ENCODE peak calls at places on chromosomes 16 and 17, in seven cellular contexts. W is heart left ventricle, M is sigmoid colon, A is GM12891, Z is endothelial cell of umbilical vein, F is IMR-90, Y is transverse colon. G is an unnamed sample.
A peak's percentile ranks its signal among the peaks of the same experiment; 100 is the strongest.

GRCh38 chr16:86921289-86921688 is 342.9 kb downstream of the FOXL1 start:
- DNase-seq in F (no peak), Z (no peak), M (peak; percentile 24), W (no peak), A (no peak), Y (no peak), G (no peak)

GRCh38 chr17:22090263-22090935 is 398.1 kb downstream of the KCNJ18 start:
- DNase-seq in Z (no peak), F (no peak), Y (no peak), W (no peak), M (no peak), A (no peak), G (no peak)

GRCh38 chr17:45430738-45431530 is 1.7 kb downstream of the ARHGAP27 start:
- DNase-seq in Z (no peak), Y (peak; percentile 88), A (peak; percentile 82), W (no peak), F (no peak), M (no peak), G (peak; percentile 84)

GRCh38 chr16:79194291-79194690 is 406.2 kb downstream of the MAF start:
- DNase-seq in A (no peak), W (no peak), Z (no peak), F (no peak), M (no peak), Y (no peak), G (no peak)

GRCh38 chr16:51449441-51449840 is 298.4 kb upstream of the SALL1 start:
- DNase-seq in A (no peak), W (no peak), Z (no peak), F (no peak), M (no peak), Y (no peak), G (no peak)

GRCh38 chr17:5837055-5837491 is 233.1 kb upstream of the WSCD1 start:
- DNase-seq in Y (no peak), W (no peak), Z (peak; percentile 69), M (no peak), F (peak; percentile 78), A (no peak), G (no peak)

GRCh38 chr16:88103011-88103410 is 151.8 kb downstream of the BANP start:
- DNase-seq in Z (no peak), A (no peak), Y (no peak), W (no peak), M (no peak), F (no peak), G (no peak)

GRCh38 chr17:69723741-69724140 is 309.2 kb downstream of the MAP2K6 start:
- DNase-seq in A (no peak), Y (no peak), Z (peak; percentile 25), W (no peak), M (no peak), F (no peak), G (no peak)

GRCh38 chr16:3479654-3480216 is 15.6 kb downstream of the C16orf90 start:
- DNase-seq in F (no peak), Z (no peak), A (no peak), W (no peak), M (no peak), Y (no peak), G (no peak)

GRCh38 chr16:70476272-70477020 is 22.1 kb downstream of the FCSK start:
- DNase-seq in F (peak; percentile 83), W (no peak), A (peak; percentile 95), Y (no peak), Z (peak; percentile 67), M (no peak), G (peak; percentile 31)

GRCh38 chr17:57542518-57542917 is 202.6 kb downstream of the CCDC182 start:
- DNase-seq in Y (no peak), M (no peak), F (no peak), W (no peak), A (no peak), Z (no peak), G (no peak)

GRCh38 chr16:78443780-78444422 is 344.4 kb downstream of the WWOX start:
- DNase-seq in A (no peak), Y (no peak), M (no peak), W (no peak), F (no peak), Z (no peak), G (no peak)

GRCh38 chr16:87570564-87570937 is 31.8 kb upstream of the JPH3 start:
- DNase-seq in Z (no peak), Y (no peak), F (no peak), W (no peak), A (no peak), M (no peak), G (no peak)

GRCh38 chr17:37177234-37177633 is 198.6 kb upstream of the C17orf78 start:
- DNase-seq in M (no peak), F (no peak), A (no peak), W (no peak), Y (no peak), Z (no peak), G (no peak)

GRCh38 chr16:72787519-72788268 is 260.2 kb downstream of the ZFHX3 start:
- DNase-seq in F (peak; percentile 94), W (no peak), Z (peak; percentile 86), A (peak; percentile 79), Y (peak; percentile 73), M (peak; percentile 90), G (peak; percentile 77)
- TF ChIP-seq POLR2A in F (no peak), W (no peak), Z (no peak), A (no peak), Y (no peak), M (no peak), G (no peak)

DNA sequence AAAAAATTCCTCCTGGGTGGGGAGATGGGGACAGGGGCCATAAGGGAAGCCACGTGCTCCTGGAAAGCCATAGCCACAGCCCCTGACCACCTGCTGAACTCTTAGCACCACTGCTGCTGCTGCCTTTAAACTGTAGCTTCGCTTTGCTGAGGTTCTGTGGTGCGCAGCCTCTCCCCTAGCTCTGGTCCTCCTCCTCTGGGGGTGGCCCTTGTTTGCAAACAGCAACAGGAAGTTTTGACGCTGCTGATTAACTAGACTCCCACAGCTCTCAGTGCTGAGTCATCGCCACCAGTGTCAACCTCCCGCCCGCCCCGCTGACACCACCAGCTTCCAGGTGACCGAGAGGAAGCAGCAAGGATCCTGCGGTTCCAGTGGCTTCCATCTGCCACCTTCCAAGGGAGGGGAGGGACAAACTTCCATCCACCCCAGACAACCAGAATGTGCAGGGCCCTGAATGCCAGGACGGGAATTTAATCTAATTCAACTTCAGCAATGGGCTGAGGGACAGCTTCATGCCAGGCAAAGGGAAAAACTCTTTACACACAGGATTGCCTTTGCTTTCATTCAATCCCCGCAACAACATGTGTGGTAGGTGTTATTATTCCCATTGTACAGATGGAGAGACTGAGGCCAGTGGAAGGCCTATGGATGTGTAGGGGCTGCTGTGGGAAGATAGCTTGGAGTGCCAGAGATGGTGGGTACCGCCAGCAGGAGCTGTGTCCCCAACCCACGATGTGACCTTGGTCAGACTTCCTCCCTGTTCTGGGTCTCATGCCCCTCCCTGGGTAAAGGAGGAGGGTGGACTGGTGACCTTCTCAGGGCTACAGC is 8.1 kb upstream of the KIFC3 start:
- DNase-seq in F (peak; percentile 68), Y (peak; percentile 92), A (peak; percentile 80), Z (peak; percentile 89), W (peak; percentile 82), M (peak; percentile 88), G (peak; percentile 90)
- TF ChIP-seq POLR2A in F (no peak), Y (no peak), A (no peak), Z (no peak), W (no peak), M (no peak), G (no peak)

GRCh38 chr16:53132406-53132805 is 77.6 kb downstream of the CHD9 start:
- DNase-seq in F (no peak), M (no peak), A (no peak), Z (no peak), W (no peak), Y (no peak), G (no peak)

GRCh38 chr16:53131363-53132071 is 76.7 kb downstream of the CHD9 start:
- DNase-seq in W (peak; percentile 56), Z (peak; percentile 56), Y (peak; percentile 71), A (peak; percentile 60), M (peak; percentile 88), F (peak; percentile 31), G (peak; percentile 72)

GRCh38 chr16:53131050-53131362 is 76.2 kb downstream of the CHD9 start:
- DNase-seq in Z (no peak), W (no peak), A (no peak), F (no peak), M (no peak), Y (no peak), G (peak; percentile 31)

GRCh38 chr16:53130193-53131049 is 75.6 kb downstream of the CHD9 start:
- DNase-seq in W (peak; percentile 98), F (peak; percentile 92), A (peak; percentile 96), Z (peak; percentile 96), M (peak; percentile 99), Y (peak; percentile 97), G (peak; percentile 97)

GRCh38 chr16:53129281-53130192 is 74.7 kb downstream of the CHD9 start:
- DNase-seq in W (no peak), F (peak; percentile 81), Y (no peak), Z (no peak), M (no peak), A (no peak), G (no peak)
- TF ChIP-seq POLR2A in W (no peak), F (peak; percentile 27), Y (no peak), Z (no peak), M (no peak), A (no peak), G (no peak)

DNA sequence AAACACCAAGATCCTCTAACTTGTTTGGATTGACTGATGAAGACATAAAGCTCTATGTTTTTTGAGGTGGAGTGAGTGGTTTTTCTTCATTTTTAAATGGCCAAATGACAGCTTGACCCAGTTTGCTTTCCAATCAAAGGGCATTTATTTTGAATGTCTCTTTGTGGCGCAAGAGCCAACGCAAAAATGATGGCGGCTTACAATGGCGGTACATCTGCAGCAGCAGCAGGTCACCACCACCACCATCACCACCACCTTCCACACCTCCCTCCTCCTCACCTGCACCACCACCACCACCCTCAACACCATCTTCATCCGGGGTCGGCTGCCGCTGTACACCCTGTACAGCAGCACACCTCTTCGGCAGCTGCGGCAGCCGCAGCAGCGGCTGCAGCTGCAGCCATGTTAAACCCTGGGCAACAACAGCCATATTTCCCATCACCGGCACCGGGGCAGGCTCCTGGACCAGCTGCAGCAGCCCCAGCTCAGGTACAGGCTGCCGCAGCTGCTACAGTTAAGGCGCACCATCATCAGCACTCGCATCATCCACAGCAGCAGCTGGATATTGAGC is 329 bp downstream of the NLK start:
- DNase-seq in F (no peak), M (no peak), Z (no peak), Y (peak; percentile 10), A (no peak), W (no peak), G (no peak)
- TF ChIP-seq POLR2A in F (no peak), M (no peak), Z (no peak), Y (no peak), A (no peak), W (no peak), G (no peak)

DNA sequence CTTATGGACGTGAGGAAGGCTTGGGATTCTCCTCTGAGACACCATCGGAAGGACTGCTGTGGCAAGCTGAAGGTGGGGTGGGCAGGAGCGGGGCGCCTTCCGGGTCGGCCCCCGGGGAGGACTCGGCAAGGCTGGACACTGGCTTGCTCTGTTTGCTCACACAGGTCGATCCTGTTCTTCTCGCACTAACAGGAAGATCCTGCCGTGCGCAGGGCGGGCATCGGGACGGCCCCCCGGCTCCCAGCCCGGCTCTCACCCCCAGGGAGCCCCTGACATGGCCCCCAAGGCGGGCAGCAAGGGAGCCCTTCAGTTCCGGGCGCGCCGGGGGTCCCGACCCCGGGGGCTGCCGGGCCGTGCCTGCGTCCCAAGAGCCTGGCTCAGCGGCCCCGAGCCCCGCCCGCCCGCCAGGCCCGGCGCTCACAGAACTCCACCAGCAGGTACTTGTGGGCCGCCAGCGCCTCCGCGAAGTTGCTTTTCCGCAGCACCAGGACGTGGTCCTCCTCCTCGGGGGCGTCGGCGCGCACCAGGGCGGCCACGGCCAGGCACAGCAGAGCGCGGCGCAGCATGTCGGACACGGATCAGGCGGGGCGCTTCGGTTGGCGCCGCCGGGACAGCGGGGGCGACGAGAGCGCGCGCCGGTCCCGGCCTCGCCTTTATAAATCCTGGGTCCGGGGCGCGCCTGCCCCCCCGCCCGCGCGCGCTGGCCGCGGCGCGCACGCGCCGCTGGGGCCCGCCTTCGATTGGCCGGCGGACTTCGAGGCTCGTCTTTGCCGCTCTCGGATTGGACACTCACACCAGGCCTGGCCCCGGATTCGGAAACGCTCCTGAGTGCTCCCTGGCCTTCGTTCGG is at the start of gene P4HB:
- DNase-seq in M (no peak), A (no peak), Y (peak; percentile 33), F (no peak), W (no peak), Z (peak; percentile 39), G (no peak)
- TF ChIP-seq POLR2A in M (peak; percentile 32), A (peak; percentile 94), Y (peak; percentile 76), F (peak; percentile 99), W (peak; percentile 11), Z (peak; percentile 93), G (no peak)

G was measured in stomach.